ENCODE peak calls at places on chromosomes 16 and 17, in four cellular contexts. K, F, A and C are unnamed samples.

GRCh38 chr17:57869599-57870282 is 19.9 kb upstream of the MRPS23 start:
- DNase-seq in K (no peak), F (peak), A (peak), C (peak)

GRCh38 chr17:41544497-41544896 is 16.4 kb upstream of the KRT19 start:
- DNase-seq in K (no peak), F (no peak), A (no peak), C (no peak)

GRCh38 chr17:64385187-64386083 is 5.2 kb downstream of the PECAM1 start:
- DNase-seq in K (peak), F (peak), A (peak), C (peak)

GRCh38 chr16:50835358-50836060 is 93.6 kb downstream of the CYLD start:
- DNase-seq in K (no peak), F (no peak), A (no peak), C (no peak)

GRCh38 chr16:57348361-57348760 is 10.2 kb upstream of the CCL22 start:
- DNase-seq in K (no peak), F (no peak), A (no peak), C (no peak)

GRCh38 chr17:81923302-81924260 is 4.0 kb downstream of the MAFG start:
- DNase-seq in K (peak), F (peak), A (peak), C (peak)

GRCh38 chr17:17078832-17079231 is 36.6 kb downstream of the MPRIP start:
- DNase-seq in K (peak), F (no peak), A (no peak), C (no peak)

GRCh38 chr17:79632432-79632735 is 21.5 kb upstream of the RBFOX3 start:
- DNase-seq in K (peak), F (no peak), A (no peak), C (no peak)

GRCh38 chr17:28733346-28733745 is 4.8 kb downstream of the NEK8 start:
- DNase-seq in K (no peak), F (no peak), A (no peak), C (no peak)

GRCh38 chr17:80647746-80648145 is 103.1 kb downstream of the RPTOR start:
- DNase-seq in K (no peak), F (peak), A (peak), C (peak)

GRCh38 chr16:991759-992158 is 10.2 kb downstream of the SOX8 start:
- DNase-seq in K (no peak), F (no peak), A (no peak), C (no peak)

GRCh38 chr17:73481672-73482071 is 162.6 kb downstream of the SDK2 start:
- DNase-seq in K (no peak), F (peak), A (no peak), C (no peak)

GRCh38 chr17:17748179-17748578 is 66.9 kb downstream of the RAI1 start:
- DNase-seq in K (no peak), F (no peak), A (no peak), C (no peak)

GRCh38 chr16:23132921-23133532 is 16.2 kb downstream of the USP31 start:
- DNase-seq in K (peak), F (no peak), A (peak), C (no peak)

GRCh38 chr17:30323895-30324319 is 9.9 kb downstream of the TMIGD1 start:
- DNase-seq in K (no peak), F (peak), A (no peak), C (peak)

GRCh38 chr17:50607522-50607921 is 27.2 kb upstream of the ABCC3 start:
- DNase-seq in K (no peak), F (no peak), A (no peak), C (no peak)

GRCh38 chr17:57708401-57708800 is 36.7 kb downstream of the CCDC182 start:
- DNase-seq in K (no peak), F (peak), A (no peak), C (no peak)

GRCh38 chr16:30526137-30526822 is at the start of gene ZNF768:
- DNase-seq in K (peak), F (peak), A (no peak), C (no peak)

GRCh38 chr16:11133344-11133921 is 122.6 kb downstream of the SOCS1 start:
- DNase-seq in K (peak), F (peak), A (peak), C (peak)

GRCh38 chr17:63402808-63403207 is 43.3 kb downstream of the CYB561 start:
- DNase-seq in K (no peak), F (peak), A (peak), C (no peak)

GRCh38 chr16:2799852-2800226 is 1.6 kb downstream of the PRSS41 start:
- DNase-seq in K (no peak), F (peak), A (peak), C (peak)

GRCh38 chr16:53537591-53537990 is 34.6 kb upstream of the AKTIP start:
- DNase-seq in K (no peak), F (no peak), A (no peak), C (no peak)

GRCh38 chr16:86783626-86784266 is 205.4 kb downstream of the FOXL1 start:
- DNase-seq in K (peak), F (no peak), A (no peak), C (peak)

GRCh38 chr16:17138801-17139200 is 332.0 kb downstream of the XYLT1 start:
- DNase-seq in K (no peak), F (no peak), A (peak), C (no peak)

GRCh38 chr16:55478827-55479559 is at the start of gene MMP2:
- DNase-seq in K (peak), F (peak), A (peak), C (no peak)

GRCh38 chr16:30458561-30459394 is 13.1 kb upstream of the SEPHS2 start:
- DNase-seq in K (peak), F (no peak), A (no peak), C (no peak)

GRCh38 chr16:83699817-83700216 is 108.0 kb upstream of the HSBP1 start:
- DNase-seq in K (no peak), F (no peak), A (no peak), C (no peak)

GRCh38 chr17:67696853-67697505 is 20.8 kb upstream of the NOL11 start:
- DNase-seq in K (no peak), F (no peak), A (no peak), C (no peak)

GRCh38 chr17:63760771-63761539 is 12.4 kb downstream of the CCDC47 start:
- DNase-seq in K (no peak), F (peak), A (peak), C (no peak)

GRCh38 chr16:84950906-84951305 is 60.4 kb downstream of the ZDHHC7 start:
- DNase-seq in K (no peak), F (no peak), A (no peak), C (peak)
- TF ChIP-seq CTCF in K (no peak), F (peak), A (peak), C (no peak)

GRCh38 chr16:13540771-13541170 is 379.2 kb upstream of the ERCC4 start:
- DNase-seq in K (no peak), F (no peak), A (no peak), C (no peak)

GRCh38 chr16:13542284-13542683 is 377.7 kb upstream of the ERCC4 start:
- DNase-seq in K (no peak), F (no peak), A (no peak), C (no peak)

GRCh38 chr16:13543850-13544249 is 376.1 kb upstream of the ERCC4 start:
- DNase-seq in K (no peak), F (no peak), A (no peak), C (no peak)
- TF ChIP-seq CTCF in K (no peak), F (no peak), A (no peak), C (no peak)

DNA sequence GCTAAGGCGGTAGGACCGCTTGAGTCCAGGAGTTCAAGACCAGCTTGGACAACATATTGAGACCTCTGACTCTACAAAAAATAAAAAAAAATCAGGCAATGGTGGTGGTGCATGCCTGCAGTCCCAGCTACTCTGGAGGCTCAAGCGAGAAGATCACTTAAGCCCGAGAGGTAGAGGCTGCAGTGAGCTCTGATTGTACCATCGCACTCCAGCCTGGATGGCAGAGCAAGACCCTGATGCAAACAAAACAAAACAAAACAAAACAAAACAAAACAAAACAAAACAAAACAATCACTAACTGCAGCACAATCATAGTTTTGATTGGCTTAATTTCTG is 2.5 kb upstream of the BANP start:
- DNase-seq in K (no peak), F (no peak), A (no peak), C (no peak)
- TF ChIP-seq CTCF in K (no peak), F (no peak), A (no peak), C (no peak)

GRCh38 chr17:21021208-21021803 is 21.5 kb downstream of the USP22 start:
- DNase-seq in K (peak), F (no peak), A (no peak), C (no peak)

GRCh38 chr17:21017861-21018260 is 24.9 kb downstream of the USP22 start:
- DNase-seq in K (peak), F (no peak), A (no peak), C (no peak)

GRCh38 chr17:21020622-21021021 is 22.2 kb downstream of the USP22 start:
- DNase-seq in K (peak), F (no peak), A (no peak), C (no peak)

GRCh38 chr17:21018894-21019293 is 23.9 kb downstream of the USP22 start:
- DNase-seq in K (peak), F (no peak), A (no peak), C (no peak)

DNA sequence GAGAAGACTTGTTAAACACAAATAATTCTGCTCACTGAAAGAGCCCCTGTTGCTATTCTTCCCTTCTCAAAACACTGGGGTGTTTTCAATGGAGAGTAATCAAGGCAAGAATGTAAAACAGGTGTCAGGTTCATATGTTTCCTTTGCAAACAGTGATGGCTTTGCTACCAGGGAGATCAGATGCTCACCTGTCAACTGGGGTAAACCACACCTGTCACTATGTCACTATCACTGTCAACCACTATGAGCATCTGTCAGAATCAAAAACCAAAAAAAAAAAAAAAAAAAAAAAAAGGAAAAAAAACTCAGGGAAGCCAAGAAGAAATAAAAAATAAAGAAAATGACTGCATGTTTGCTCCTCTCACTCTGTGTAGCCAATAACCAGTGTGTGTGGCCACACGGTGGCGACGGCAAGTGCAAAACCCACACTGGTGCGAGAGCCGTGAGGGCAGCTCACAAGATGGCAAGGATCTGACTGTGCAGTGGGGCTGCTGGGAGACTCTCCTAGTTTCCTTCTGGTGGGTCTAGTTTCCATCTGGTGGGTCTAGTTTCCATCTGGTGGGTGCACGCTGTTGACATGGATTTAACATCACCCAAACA is 22.7 kb downstream of the USP22 start:
- DNase-seq in K (peak), F (peak), A (no peak), C (no peak)
- TF ChIP-seq CTCF in K (no peak), F (peak), A (peak), C (no peak)

GRCh38 chr17:48721009-48721402 is 1.3 kb downstream of the PRAC1 start:
- DNase-seq in K (peak), F (no peak), A (no peak), C (no peak)

GRCh38 chr17:48723555-48724239 is 712 bp downstream of the PRAC2 start:
- DNase-seq in K (peak), F (no peak), A (no peak), C (no peak)

GRCh38 chr17:48720263-48721008 is 1.9 kb downstream of the PRAC1 start:
- DNase-seq in K (peak), F (no peak), A (no peak), C (no peak)

GRCh38 chr17:48722924-48723554 is at the start of gene PRAC2:
- DNase-seq in K (peak), F (no peak), A (no peak), C (no peak)

GRCh38 chr17:48722201-48722907 is at the start of gene PRAC1:
- DNase-seq in K (peak), F (no peak), A (no peak), C (no peak)
- TF ChIP-seq CTCF in K (no peak), F (no peak), A (no peak), C (no peak)